ENCODE peak calls at places on chromosome 11, in five cellular contexts. X, D, K, E and P are unnamed samples.

GRCh38 chr11:103109818-103110388 is 677 bp downstream of the DYNC2H1 start:
- DNase-seq in X (peak), D (peak), K (no peak), E (no peak), P (no peak)

GRCh38 chr11:34345012-34345804 is 12.6 kb downstream of the ABTB2 start:
- DNase-seq in X (peak), D (no peak), K (no peak), E (peak), P (peak)

GRCh38 chr11:64776425-64776824 is 1.9 kb downstream of the SF1 start:
- DNase-seq in X (no peak), D (no peak), K (no peak), E (no peak), P (no peak)

GRCh38 chr11:85725510-85726258 is 39.7 kb upstream of the CCDC89 start:
- DNase-seq in X (peak), D (no peak), K (no peak), E (peak), P (peak)

GRCh38 chr11:44036811-44037657 is 10.7 kb upstream of the ACCSL start:
- DNase-seq in X (peak), D (peak), K (peak), E (peak), P (peak)

GRCh38 chr11:79174045-79175008 is 266.5 kb downstream of the TENM4 start:
- DNase-seq in X (no peak), D (no peak), K (no peak), E (no peak), P (no peak)

GRCh38 chr11:71342951-71343827 is 90.8 kb upstream of the SHANK2 start:
- DNase-seq in X (peak), D (peak), K (peak), E (peak), P (peak)

GRCh38 chr11:46237248-46238077 is 40.0 kb upstream of the CREB3L1 start:
- DNase-seq in X (peak), D (peak), K (no peak), E (peak), P (peak)

GRCh38 chr11:120039031-120039430 is 98.9 kb downstream of the TRIM29 start:
- DNase-seq in X (no peak), D (no peak), K (no peak), E (no peak), P (no peak)

GRCh38 chr11:77407613-77408012 is 66.3 kb downstream of the PAK1 start:
- DNase-seq in X (peak), D (no peak), K (no peak), E (peak), P (peak)

GRCh38 chr11:37371346-37371970 is 773.4 kb upstream of the RAG2 start:
- DNase-seq in X (no peak), D (no peak), K (no peak), E (peak), P (no peak)

GRCh38 chr11:30225642-30226041 is 5.2 kb upstream of the FSHB start:
- DNase-seq in X (no peak), D (peak), K (no peak), E (no peak), P (no peak)
- TF ChIP-seq CTCF in X (no peak), D (no peak), K (no peak), E (no peak), P (no peak)

GRCh38 chr11:1303973-1304372 is 5.5 kb downstream of the TOLLIP start:
- DNase-seq in X (no peak), D (peak), K (no peak), E (no peak), P (no peak)

GRCh38 chr11:1304376-1304775 is 5.1 kb downstream of the TOLLIP start:
- DNase-seq in X (peak), D (no peak), K (no peak), E (peak), P (no peak)

GRCh38 chr11:1306186-1307162 is 3.0 kb downstream of the TOLLIP start:
- DNase-seq in X (no peak), D (no peak), K (no peak), E (no peak), P (no peak)

GRCh38 chr11:1305558-1306056 is 3.8 kb downstream of the TOLLIP start:
- DNase-seq in X (no peak), D (no peak), K (no peak), E (no peak), P (no peak)

DNA sequence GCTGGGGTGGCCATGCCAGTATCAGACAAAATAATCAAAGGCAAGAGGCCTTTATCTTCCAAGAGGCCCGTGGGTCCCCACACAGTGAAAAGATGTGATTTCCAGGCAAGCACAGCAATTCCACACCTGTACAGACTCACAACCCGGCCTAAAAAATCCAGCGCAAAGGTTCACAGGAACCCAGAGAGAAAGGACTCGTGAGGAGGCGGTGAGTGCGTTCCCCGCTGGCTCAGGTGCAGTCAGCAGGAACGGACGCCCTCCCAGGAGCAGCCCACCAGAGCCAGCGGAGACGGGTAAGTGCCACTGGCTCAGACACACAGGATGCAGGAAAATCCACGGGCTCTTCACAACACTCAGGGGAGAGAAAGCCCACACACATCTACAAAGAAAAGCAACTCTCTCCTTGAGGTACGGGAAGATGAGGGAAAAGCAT is 4.4 kb downstream of the TOLLIP start:
- DNase-seq in X (no peak), D (no peak), K (no peak), E (no peak), P (no peak)
- TF ChIP-seq CTCF in X (no peak), D (no peak), K (no peak), E (no peak), P (no peak)

GRCh38 chr11:114251797-114252327 is 44.3 kb upstream of the NNMT start:
- DNase-seq in X (no peak), D (no peak), K (peak), E (no peak), P (no peak)
- TF ChIP-seq CTCF in X (no peak), D (no peak), K (peak), E (no peak), P (no peak)

GRCh38 chr11:20874358-20874757 is 205.0 kb downstream of the NELL1 start:
- DNase-seq in X (no peak), D (no peak), K (no peak), E (no peak), P (no peak)

GRCh38 chr11:20876738-20877137 is 207.4 kb downstream of the NELL1 start:
- DNase-seq in X (no peak), D (no peak), K (no peak), E (no peak), P (no peak)

GRCh38 chr11:20873054-20873453 is 203.7 kb downstream of the NELL1 start:
- DNase-seq in X (peak), D (peak), K (peak), E (peak), P (no peak)
- TF ChIP-seq CTCF in X (peak), D (peak), K (peak), E (no peak), P (no peak)

DNA sequence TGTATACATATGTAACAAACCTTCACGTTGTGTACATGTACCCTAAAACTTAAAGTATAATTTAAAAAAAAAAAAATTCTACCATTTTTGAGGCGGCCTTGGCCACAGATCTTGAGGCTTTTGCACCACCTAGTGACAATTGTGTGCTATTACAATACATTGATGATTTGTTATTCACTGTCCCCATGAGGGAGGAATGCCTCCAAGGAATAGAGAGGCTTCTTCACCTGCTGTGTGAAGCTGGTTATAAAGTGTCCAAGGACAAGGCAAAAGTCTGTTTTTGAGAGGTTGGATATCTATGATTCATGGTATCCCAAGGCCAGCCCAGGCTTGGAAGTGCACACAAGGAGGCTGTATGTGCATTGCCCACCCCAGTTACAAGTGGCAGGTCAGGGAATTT is 30.7 kb downstream of the SLC22A25 start:
- DNase-seq in X (peak), D (peak), K (peak), E (peak), P (peak)
- TF ChIP-seq CTCF in X (peak), D (peak), K (peak), E (peak), P (peak)

GRCh38 chr11:2074266-2074825 is 64.8 kb downstream of the IGF2 start:
- DNase-seq in X (no peak), D (no peak), K (peak), E (peak), P (no peak)
- TF ChIP-seq CTCF in X (peak), D (peak), K (peak), E (peak), P (peak)

GRCh38 chr11:31218847-31219246 is 150.7 kb downstream of the DCDC1 start:
- DNase-seq in X (no peak), D (no peak), K (no peak), E (peak), P (no peak)

GRCh38 chr11:31214337-31214736 is 155.2 kb downstream of the DCDC1 start:
- DNase-seq in X (no peak), D (no peak), K (no peak), E (no peak), P (no peak)
- TF ChIP-seq CTCF in X (no peak), D (no peak), K (no peak), E (no peak), P (no peak)